ENCODE peak calls at places on chromosomes 11 and 22, in six cellular contexts. E is colonic mucosa; V is right atrium auricular region; D is cardiac muscle cell; M is fibroblast of lung; S is CD8-positive, alpha-beta memory T cell. H is an unnamed sample.
A peak's percentile ranks its signal among the peaks of the same experiment; 100 is the strongest.

GRCh38 chr11:125929445-125930075 is 16.3 kb upstream of the VSIG10L2 start:
- DNase-seq in V (no peak), E (no peak), S (no peak), D (peak; percentile 30), M (no peak), H (peak; percentile 69)

GRCh38 chr11:6438979-6439571 is 1.7 kb downstream of the HPX start:
- DNase-seq in E (peak; percentile 70), S (no peak), D (peak; percentile 69), V (no peak), M (peak; percentile 38), H (no peak)

GRCh38 chr22:25582946-25583345 is 18.5 kb downstream of the GRK3 start:
- DNase-seq in D (peak; percentile 23), E (no peak), M (peak; percentile 67), V (no peak), S (no peak), H (no peak)

GRCh38 chr11:118046964-118047700 is 29.7 kb upstream of the TMPRSS4 start:
- DNase-seq in V (peak; percentile 38), S (no peak), D (no peak), E (no peak), M (no peak), H (no peak)

GRCh38 chr11:55895216-55895615 is 12.1 kb downstream of the TRIM51 start:
- DNase-seq in V (no peak), E (no peak), D (no peak), S (no peak), M (no peak), H (no peak)

GRCh38 chr22:33350961-33351360 is 292.8 kb upstream of the SYN3 start:
- DNase-seq in S (no peak), E (no peak), V (no peak), D (no peak), M (no peak), H (no peak)

GRCh38 chr22:28899199-28899853 is 16.0 kb downstream of the ZNRF3 start:
- DNase-seq in V (no peak), E (no peak), D (no peak), M (peak; percentile 67), S (peak; percentile 63), H (no peak)

GRCh38 chr11:110433393-110434333 is 3.9 kb downstream of the FDX1 start:
- DNase-seq in M (peak; percentile 19), V (no peak), S (no peak), D (peak; percentile 48), E (no peak), H (no peak)

GRCh38 chr22:22687638-22688500 is 43.5 kb downstream of the GGTLC2 start:
- DNase-seq in E (peak; percentile 48), S (no peak), M (peak; percentile 20), V (no peak), D (peak; percentile 77), H (no peak)

GRCh38 chr22:46737105-46737975 is 712 bp downstream of the CERK start:
- DNase-seq in V (no peak), D (peak; percentile 36), E (no peak), M (peak; percentile 39), S (peak; percentile 59), H (no peak)
- H3K4me1 ChIP-seq in V (peaks cover 88% of the 10 kb centered on the region), D (peaks cover 25% of the 10 kb centered on the region), E (peaks cover 36% of the 10 kb centered on the region), M (peaks cover 13% of the 10 kb centered on the region), S (peaks cover 43% of the 10 kb centered on the region), H (peaks cover 63% of the 10 kb centered on the region)

DNA sequence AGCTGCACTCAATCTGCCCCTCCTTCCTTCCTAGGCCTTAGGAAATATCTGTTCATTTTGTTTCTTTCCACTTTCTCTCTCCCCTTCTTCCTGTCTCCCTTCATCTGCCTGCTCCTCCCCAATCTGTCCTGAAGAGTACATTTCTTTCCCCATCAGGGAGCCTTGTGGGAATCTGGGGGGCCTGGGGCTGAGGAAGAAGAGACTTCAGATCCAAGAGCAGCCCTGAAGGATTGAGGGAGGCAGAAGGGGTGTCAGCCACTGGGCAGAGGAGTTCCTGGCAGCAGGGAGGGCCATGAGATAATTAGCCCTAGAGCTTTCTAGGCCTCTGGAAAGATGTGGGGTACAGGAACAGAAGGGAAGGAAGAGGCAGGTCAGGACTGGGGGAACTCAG is 24.4 kb upstream of the OAF start:
- DNase-seq in E (no peak), V (no peak), D (no peak), S (no peak), M (no peak), H (no peak)
- H3K27ac ChIP-seq in E (peak overlapping the region; percentile 89), V (peak overlapping the region; percentile 70), D (no peak overlapping the region), S (no peak overlapping the region), M (no peak overlapping the region), H (peak overlapping the region; percentile 84)

GRCh38 chr11:45288395-45288794 is 2.3 kb upstream of the SYT13 start:
- DNase-seq in E (no peak), D (no peak), M (no peak), S (no peak), V (peak; percentile 34), H (peak; percentile 70)

GRCh38 chr11:45282070-45282469 is 4.1 kb downstream of the SYT13 start:
- DNase-seq in D (no peak), E (no peak), S (no peak), M (no peak), V (no peak), H (no peak)

GRCh38 chr11:45285931-45286632 is at the start of gene SYT13:
- DNase-seq in M (peak; percentile 13), D (peak; percentile 18), V (peak; percentile 23), E (peak; percentile 85), S (no peak), H (peak; percentile 46)

GRCh38 chr11:45287316-45287903 is 1.3 kb upstream of the SYT13 start:
- DNase-seq in D (no peak), V (peak; percentile 23), E (no peak), S (no peak), M (no peak), H (peak; percentile 46)

GRCh38 chr11:45285289-45285828 is 782 bp downstream of the SYT13 start:
- DNase-seq in V (no peak), D (no peak), S (no peak), M (no peak), E (no peak), H (peak; percentile 71)
- H3K27me3 ChIP-seq in V (peaks cover 13% of the 10 kb centered on the region), D (peaks cover 60% of the 10 kb centered on the region), S (peaks cover 30% of the 10 kb centered on the region), M (peaks cover 19% of the 10 kb centered on the region), E (peaks cover 4% of the 10 kb centered on the region), H (peaks cover 5% of the 10 kb centered on the region)

GRCh38 chr22:38310518-38311330 is 6.5 kb downstream of the CSNK1E start:
- DNase-seq in E (no peak), V (peak; percentile 63), S (no peak), D (peak; percentile 15), M (no peak), H (no peak)
- H3K4me1 ChIP-seq in E (peaks cover 4% of the 10 kb centered on the region), V (peaks cover 94% of the 10 kb centered on the region), S (peaks cover 37% of the 10 kb centered on the region), D (peaks cover 25% of the 10 kb centered on the region), M (peaks cover 53% of the 10 kb centered on the region), H (peaks cover 95% of the 10 kb centered on the region)

GRCh38 chr11:65433657-65434056 is 11.1 kb downstream of the NEAT1 start:
- DNase-seq in D (no peak), S (no peak), E (no peak), M (no peak), V (peak; percentile 46), H (no peak)
- H3K27ac ChIP-seq in D (no peak overlapping the region), S (no peak overlapping the region), E (no peak overlapping the region), M (no peak overlapping the region), V (peak overlapping the region; percentile 68), H (peak overlapping the region; percentile 65)

GRCh38 chr11:64286801-64287159 is 1.1 kb downstream of the GPR137 start:
- DNase-seq in S (no peak), V (no peak), D (no peak), M (no peak), E (no peak), H (no peak)
- H3K27me3 ChIP-seq in S (peaks cover 12% of the 10 kb centered on the region), V (peaks cover 4% of the 10 kb centered on the region), D (peaks cover 28% of the 10 kb centered on the region), M (peaks cover 9% of the 10 kb centered on the region), E (peaks cover 18% of the 10 kb centered on the region), H (peaks cover 4% of the 10 kb centered on the region)

GRCh38 chr11:36628765-36629199 is 30.7 kb upstream of the RAG2 start:
- DNase-seq in M (no peak), S (no peak), V (no peak), E (no peak), D (no peak), H (no peak)

GRCh38 chr11:36627471-36627870 is 29.4 kb upstream of the RAG2 start:
- DNase-seq in D (no peak), S (no peak), V (no peak), M (no peak), E (no peak), H (no peak)

GRCh38 chr11:36622431-36623136 is 24.5 kb upstream of the RAG2 start:
- DNase-seq in S (no peak), E (no peak), D (peak; percentile 49), M (peak; percentile 60), V (no peak), H (no peak)

GRCh38 chr11:36628141-36628540 is 30.1 kb upstream of the RAG2 start:
- DNase-seq in M (no peak), S (no peak), E (no peak), V (no peak), D (no peak), H (no peak)

DNA sequence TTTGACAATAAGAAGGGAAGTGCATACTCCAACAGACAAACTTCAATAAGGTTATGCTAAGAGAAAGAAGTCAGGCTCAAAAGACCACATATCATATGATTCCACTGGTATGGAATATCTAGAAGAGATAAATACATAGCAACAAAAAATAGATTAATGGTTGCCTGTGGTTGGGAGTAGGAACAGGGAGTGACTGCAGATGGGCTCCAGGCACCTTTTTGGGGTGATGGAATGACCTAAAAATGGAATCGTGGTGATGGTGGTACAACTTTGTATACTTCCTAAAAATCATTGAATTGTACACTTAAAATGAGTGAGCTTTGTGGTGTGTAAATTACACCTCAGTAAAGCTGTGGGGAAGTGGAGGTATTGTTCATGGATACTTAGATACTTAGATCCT is 29.0 kb upstream of the RAG2 start:
- DNase-seq in M (no peak), D (no peak), S (no peak), V (no peak), E (no peak), H (no peak)
- H3K4me1 ChIP-seq in M (no peaks in the 10 kb centered on the region), D (no peaks in the 10 kb centered on the region), S (no peaks in the 10 kb centered on the region), V (no peaks in the 10 kb centered on the region), E (no peaks in the 10 kb centered on the region), H (no peaks in the 10 kb centered on the region)

GRCh38 chr11:102596578-102596977 is 28.6 kb downstream of the MMP20 start:
- DNase-seq in E (no peak), S (no peak), V (no peak), D (no peak), M (no peak), H (no peak)

GRCh38 chr11:102600666-102601065 is 24.5 kb downstream of the MMP20 start:
- DNase-seq in M (no peak), S (no peak), E (no peak), V (no peak), D (no peak), H (no peak)

GRCh38 chr11:102603091-102603490 is 22.0 kb downstream of the MMP20 start:
- DNase-seq in V (no peak), D (peak; percentile 76), E (no peak), M (peak; percentile 89), S (no peak), H (no peak)

GRCh38 chr11:102598272-102598671 is 26.9 kb downstream of the MMP20 start:
- DNase-seq in D (no peak), S (no peak), M (no peak), V (no peak), E (no peak), H (no peak)

DNA sequence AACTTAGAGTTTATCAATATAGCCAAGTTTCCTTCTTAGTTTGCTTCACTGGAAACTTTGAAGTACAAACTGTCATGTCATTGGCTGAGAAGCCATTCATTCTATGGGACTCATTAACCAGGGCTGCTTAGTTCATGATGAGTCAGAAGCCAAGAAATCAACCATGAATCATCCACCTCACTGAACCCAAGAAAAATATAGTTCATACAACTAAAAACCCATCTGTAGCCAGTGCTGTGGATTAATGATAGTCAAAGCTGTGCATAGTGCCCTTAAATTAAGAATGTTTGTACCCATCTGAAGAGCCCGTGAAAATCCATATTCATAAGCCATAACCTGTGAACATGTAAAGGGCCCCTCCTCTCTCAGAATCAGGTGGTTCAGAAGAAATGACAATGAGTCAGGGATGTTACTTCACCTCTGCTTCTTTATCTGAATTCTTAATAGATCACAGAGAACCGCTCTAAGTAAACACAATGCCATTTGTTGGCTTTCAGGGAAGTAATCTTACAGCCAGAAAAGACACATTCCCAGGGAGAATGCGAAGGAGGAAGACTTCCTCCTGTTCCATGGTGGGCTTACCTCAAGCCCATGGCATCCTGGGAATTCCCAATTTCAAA is 25.4 kb downstream of the MMP20 start:
- DNase-seq in E (no peak), S (no peak), D (peak; percentile 82), M (peak; percentile 96), V (no peak), H (no peak)
- H3K27ac ChIP-seq in E (peak overlapping the region; percentile 47), S (no peak overlapping the region), D (no peak overlapping the region), M (peak overlapping the region; percentile 50), V (no peak overlapping the region), H (no peak overlapping the region)